ENCODE peak calls at places on chromosome 1, in ten cellular contexts. One of them, this sample, is unnamed.

GRCh38 chr1:248288385-248288784 is 10.6 kb upstream of the OR2T33 start:
- DNase-seq in heart left ventricle: no peak
- DNase-seq in spleen: no peak
- DNase-seq in HepG2: no peak
- DNase-seq in H1: no peak
- DNase-seq in Peyer's patch: no peak
- DNase-seq in upper lobe of left lung: no peak
- DNase-seq in testis: no peak
- DNase-seq in adrenal gland: no peak
- DNase-seq in transverse colon: no peak
- DNase-seq in this sample: no peak

GRCh38 chr1:76868154-76868882 is 1.0 kb downstream of the ST6GALNAC5 start:
- DNase-seq in transverse colon: no peak
- DNase-seq in heart left ventricle: peak
- DNase-seq in testis: peak
- DNase-seq in upper lobe of left lung: peak
- DNase-seq in H1: no peak
- DNase-seq in spleen: peak
- DNase-seq in adrenal gland: peak
- DNase-seq in HepG2: no peak
- DNase-seq in Peyer's patch: no peak
- DNase-seq in this sample: no peak

GRCh38 chr1:93021539-93022134 is 57.4 kb upstream of the MTF2 start:
- DNase-seq in testis: no peak
- DNase-seq in adrenal gland: no peak
- DNase-seq in transverse colon: no peak
- DNase-seq in Peyer's patch: no peak
- DNase-seq in HepG2: peak
- DNase-seq in H1: no peak
- DNase-seq in upper lobe of left lung: no peak
- DNase-seq in spleen: no peak
- DNase-seq in heart left ventricle: no peak
- DNase-seq in this sample: no peak

GRCh38 chr1:206000641-206001339 is 2.4 kb downstream of the RAB7B start:
- DNase-seq in testis: peak
- DNase-seq in HepG2: no peak
- DNase-seq in upper lobe of left lung: no peak
- DNase-seq in heart left ventricle: no peak
- DNase-seq in spleen: no peak
- DNase-seq in transverse colon: no peak
- DNase-seq in adrenal gland: peak
- DNase-seq in H1: no peak
- DNase-seq in Peyer's patch: no peak
- DNase-seq in this sample: no peak

GRCh38 chr1:53554592-53555305 is 95.5 kb downstream of the DMRTB1 start:
- DNase-seq in Peyer's patch: no peak
- DNase-seq in upper lobe of left lung: no peak
- DNase-seq in HepG2: no peak
- DNase-seq in testis: no peak
- DNase-seq in adrenal gland: no peak
- DNase-seq in heart left ventricle: peak
- DNase-seq in spleen: peak
- DNase-seq in H1: no peak
- DNase-seq in transverse colon: peak
- DNase-seq in this sample: no peak

GRCh38 chr1:37001697-37002096 is 32.6 kb downstream of the GRIK3 start:
- DNase-seq in transverse colon: no peak
- DNase-seq in testis: no peak
- DNase-seq in H1: no peak
- DNase-seq in spleen: no peak
- DNase-seq in Peyer's patch: no peak
- DNase-seq in HepG2: no peak
- DNase-seq in heart left ventricle: no peak
- DNase-seq in adrenal gland: no peak
- DNase-seq in upper lobe of left lung: no peak
- DNase-seq in this sample: no peak

GRCh38 chr1:53652441-53653199 is 86.3 kb downstream of the GLIS1 start:
- DNase-seq in adrenal gland: no peak
- DNase-seq in HepG2: no peak
- DNase-seq in H1: no peak
- DNase-seq in heart left ventricle: no peak
- DNase-seq in Peyer's patch: no peak
- DNase-seq in spleen: peak
- DNase-seq in upper lobe of left lung: no peak
- DNase-seq in testis: no peak
- DNase-seq in transverse colon: no peak
- DNase-seq in this sample: no peak

GRCh38 chr1:31663622-31664452 is 19.2 kb upstream of the PEF1 start:
- DNase-seq in Peyer's patch: peak
- DNase-seq in H1: peak
- DNase-seq in HepG2: peak
- DNase-seq in heart left ventricle: peak
- DNase-seq in transverse colon: peak
- DNase-seq in upper lobe of left lung: no peak
- DNase-seq in adrenal gland: peak
- DNase-seq in spleen: peak
- DNase-seq in testis: peak
- DNase-seq in this sample: peak

GRCh38 chr1:8137406-8138244 is 111.5 kb upstream of the ERRFI1 start:
- DNase-seq in transverse colon: no peak
- DNase-seq in testis: peak
- DNase-seq in spleen: no peak
- DNase-seq in HepG2: peak
- DNase-seq in heart left ventricle: peak
- DNase-seq in upper lobe of left lung: no peak
- DNase-seq in H1: no peak
- DNase-seq in adrenal gland: peak
- DNase-seq in Peyer's patch: no peak
- DNase-seq in this sample: peak

GRCh38 chr1:220884109-220884980 is 5.1 kb downstream of the HLX start:
- DNase-seq in testis: no peak
- DNase-seq in HepG2: no peak
- DNase-seq in adrenal gland: no peak
- DNase-seq in Peyer's patch: no peak
- DNase-seq in spleen: peak
- DNase-seq in H1: no peak
- DNase-seq in heart left ventricle: no peak
- DNase-seq in upper lobe of left lung: peak
- DNase-seq in transverse colon: no peak
- DNase-seq in this sample: no peak

GRCh38 chr1:24683713-24684162 is 40.6 kb downstream of the SRRM1 start:
- DNase-seq in upper lobe of left lung: no peak
- DNase-seq in heart left ventricle: no peak
- DNase-seq in H1: no peak
- DNase-seq in HepG2: peak
- DNase-seq in spleen: peak
- DNase-seq in transverse colon: no peak
- DNase-seq in Peyer's patch: no peak
- DNase-seq in testis: peak
- DNase-seq in adrenal gland: peak
- DNase-seq in this sample: no peak

GRCh38 chr1:31868862-31869261 is 53.0 kb upstream of the SPOCD1 start:
- DNase-seq in heart left ventricle: no peak
- DNase-seq in upper lobe of left lung: no peak
- DNase-seq in testis: no peak
- DNase-seq in H1: no peak
- DNase-seq in transverse colon: no peak
- DNase-seq in Peyer's patch: no peak
- DNase-seq in HepG2: no peak
- DNase-seq in spleen: no peak
- DNase-seq in adrenal gland: no peak
- DNase-seq in this sample: no peak

GRCh38 chr1:66537718-66538117 is 3.8 kb downstream of the SGIP1 start:
- DNase-seq in adrenal gland: no peak
- DNase-seq in upper lobe of left lung: no peak
- DNase-seq in spleen: no peak
- DNase-seq in testis: no peak
- DNase-seq in H1: no peak
- DNase-seq in heart left ventricle: no peak
- DNase-seq in Peyer's patch: no peak
- DNase-seq in HepG2: no peak
- DNase-seq in transverse colon: no peak
- DNase-seq in this sample: no peak

GRCh38 chr1:226711976-226712778 is 26.9 kb downstream of the ITPKB start:
- DNase-seq in spleen: no peak
- DNase-seq in transverse colon: no peak
- DNase-seq in upper lobe of left lung: no peak
- DNase-seq in H1: no peak
- DNase-seq in testis: no peak
- DNase-seq in Peyer's patch: peak
- DNase-seq in adrenal gland: no peak
- DNase-seq in heart left ventricle: no peak
- DNase-seq in HepG2: no peak
- DNase-seq in this sample: no peak

GRCh38 chr1:200233393-200233792 is 176.4 kb downstream of the ZNF281 start:
- DNase-seq in Peyer's patch: no peak
- DNase-seq in H1: no peak
- DNase-seq in transverse colon: no peak
- DNase-seq in heart left ventricle: no peak
- DNase-seq in testis: no peak
- DNase-seq in adrenal gland: no peak
- DNase-seq in spleen: no peak
- DNase-seq in HepG2: no peak
- DNase-seq in upper lobe of left lung: no peak
- DNase-seq in this sample: no peak

GRCh38 chr1:58618303-58618702 is 41.3 kb upstream of the TACSTD2 start:
- DNase-seq in Peyer's patch: no peak
- DNase-seq in HepG2: no peak
- DNase-seq in transverse colon: peak
- DNase-seq in H1: no peak
- DNase-seq in heart left ventricle: peak
- DNase-seq in upper lobe of left lung: no peak
- DNase-seq in testis: no peak
- DNase-seq in adrenal gland: peak
- DNase-seq in spleen: no peak
- DNase-seq in this sample: no peak

GRCh38 chr1:105100102-105100501 is 1350.4 kb downstream of the AMY1C start:
- DNase-seq in spleen: no peak
- DNase-seq in upper lobe of left lung: no peak
- DNase-seq in heart left ventricle: no peak
- DNase-seq in transverse colon: no peak
- DNase-seq in H1: no peak
- DNase-seq in HepG2: peak
- DNase-seq in testis: no peak
- DNase-seq in adrenal gland: no peak
- DNase-seq in Peyer's patch: no peak
- DNase-seq in this sample: no peak

GRCh38 chr1:225651872-225652725 is 824 bp downstream of the ENAH start:
- DNase-seq in upper lobe of left lung: peak
- DNase-seq in heart left ventricle: no peak
- DNase-seq in Peyer's patch: no peak
- DNase-seq in H1: no peak
- DNase-seq in spleen: no peak
- DNase-seq in adrenal gland: peak
- DNase-seq in transverse colon: no peak
- DNase-seq in HepG2: peak
- DNase-seq in testis: peak
- DNase-seq in this sample: no peak
- TF ChIP-seq POLR2A in upper lobe of left lung: no peak
- TF ChIP-seq POLR2A in heart left ventricle: no peak
- TF ChIP-seq POLR2A in Peyer's patch: no peak
- TF ChIP-seq POLR2A in H1: peak
- TF ChIP-seq POLR2A in spleen: no peak
- TF ChIP-seq POLR2A in adrenal gland: peak
- TF ChIP-seq POLR2A in transverse colon: no peak
- TF ChIP-seq POLR2A in HepG2: no peak
- TF ChIP-seq POLR2A in testis: no peak
- TF ChIP-seq POLR2A in this sample: no peak

GRCh38 chr1:207847116-207847515 is 63.8 kb downstream of the CD34 start:
- DNase-seq in adrenal gland: no peak
- DNase-seq in H1: no peak
- DNase-seq in spleen: no peak
- DNase-seq in heart left ventricle: no peak
- DNase-seq in Peyer's patch: no peak
- DNase-seq in testis: no peak
- DNase-seq in HepG2: no peak
- DNase-seq in transverse colon: no peak
- DNase-seq in upper lobe of left lung: no peak
- DNase-seq in this sample: no peak
- H3K27ac ChIP-seq in adrenal gland: peak
- H3K27ac ChIP-seq in H1: no peak
- H3K27ac ChIP-seq in spleen: peak
- H3K27ac ChIP-seq in heart left ventricle: no peak
- H3K27ac ChIP-seq in Peyer's patch: no peak
- H3K27ac ChIP-seq in testis: no peak
- H3K27ac ChIP-seq in HepG2: no peak
- H3K27ac ChIP-seq in transverse colon: peak
- H3K27ac ChIP-seq in upper lobe of left lung: peak
- H3K27ac ChIP-seq in this sample: peak

GRCh38 chr1:175572932-175573871 is 170.2 kb downstream of the TNR start:
- DNase-seq in upper lobe of left lung: peak
- DNase-seq in HepG2: no peak
- DNase-seq in spleen: no peak
- DNase-seq in transverse colon: peak
- DNase-seq in H1: no peak
- DNase-seq in heart left ventricle: no peak
- DNase-seq in testis: peak
- DNase-seq in adrenal gland: no peak
- DNase-seq in Peyer's patch: no peak
- DNase-seq in this sample: no peak
- TF ChIP-seq POLR2A in upper lobe of left lung: no peak
- TF ChIP-seq POLR2A in HepG2: no peak
- TF ChIP-seq POLR2A in spleen: no peak
- TF ChIP-seq POLR2A in transverse colon: no peak
- TF ChIP-seq POLR2A in H1: no peak
- TF ChIP-seq POLR2A in heart left ventricle: no peak
- TF ChIP-seq POLR2A in testis: no peak
- TF ChIP-seq POLR2A in adrenal gland: no peak
- TF ChIP-seq POLR2A in Peyer's patch: no peak
- TF ChIP-seq POLR2A in this sample: no peak

GRCh38 chr1:6128276-6129081 is 51.6 kb downstream of the CHD5 start:
- DNase-seq in upper lobe of left lung: peak
- DNase-seq in H1: no peak
- DNase-seq in HepG2: no peak
- DNase-seq in Peyer's patch: no peak
- DNase-seq in spleen: peak
- DNase-seq in transverse colon: no peak
- DNase-seq in adrenal gland: no peak
- DNase-seq in heart left ventricle: peak
- DNase-seq in testis: no peak
- DNase-seq in this sample: no peak

GRCh38 chr1:6129313-6129712 is 50.8 kb downstream of the CHD5 start:
- DNase-seq in spleen: no peak
- DNase-seq in H1: no peak
- DNase-seq in transverse colon: no peak
- DNase-seq in testis: no peak
- DNase-seq in heart left ventricle: no peak
- DNase-seq in Peyer's patch: no peak
- DNase-seq in upper lobe of left lung: no peak
- DNase-seq in adrenal gland: no peak
- DNase-seq in HepG2: no peak
- DNase-seq in this sample: no peak

GRCh38 chr1:6130036-6130435 is 50.1 kb downstream of the CHD5 start:
- DNase-seq in H1: no peak
- DNase-seq in upper lobe of left lung: no peak
- DNase-seq in transverse colon: no peak
- DNase-seq in testis: no peak
- DNase-seq in adrenal gland: no peak
- DNase-seq in Peyer's patch: no peak
- DNase-seq in HepG2: no peak
- DNase-seq in spleen: peak
- DNase-seq in heart left ventricle: peak
- DNase-seq in this sample: no peak

GRCh38 chr1:6131561-6131960 is 48.6 kb downstream of the CHD5 start:
- DNase-seq in transverse colon: no peak
- DNase-seq in testis: no peak
- DNase-seq in heart left ventricle: no peak
- DNase-seq in adrenal gland: no peak
- DNase-seq in H1: no peak
- DNase-seq in HepG2: no peak
- DNase-seq in Peyer's patch: no peak
- DNase-seq in spleen: peak
- DNase-seq in upper lobe of left lung: no peak
- DNase-seq in this sample: no peak

GRCh38 chr1:6130596-6130995 is 49.5 kb downstream of the CHD5 start:
- DNase-seq in testis: no peak
- DNase-seq in H1: no peak
- DNase-seq in transverse colon: no peak
- DNase-seq in HepG2: no peak
- DNase-seq in heart left ventricle: no peak
- DNase-seq in upper lobe of left lung: no peak
- DNase-seq in spleen: peak
- DNase-seq in adrenal gland: no peak
- DNase-seq in Peyer's patch: no peak
- DNase-seq in this sample: no peak
- H3K27ac ChIP-seq in testis: no peak
- H3K27ac ChIP-seq in H1: no peak
- H3K27ac ChIP-seq in transverse colon: no peak
- H3K27ac ChIP-seq in HepG2: no peak
- H3K27ac ChIP-seq in heart left ventricle: no peak
- H3K27ac ChIP-seq in upper lobe of left lung: no peak
- H3K27ac ChIP-seq in spleen: no peak
- H3K27ac ChIP-seq in adrenal gland: no peak
- H3K27ac ChIP-seq in Peyer's patch: no peak
- H3K27ac ChIP-seq in this sample: no peak

This sample was measured in tibial nerve.